ENCODE peak calls at places on chromosome 21, in nine cellular contexts. M is T1000; C is fibroblast of mammary gland; T is HEK293T; E is effector CD4-positive, alpha-beta T cell; U is breast epithelium; A is lung microvascular endothelial cell; F is amygdala; P is cardiac fibroblast. R is an unnamed sample.

GRCh38 chr21:35275776-35276175 is 226.7 kb upstream of the RUNX1 start:
- DNase-seq in M (no peak), C (no peak), T (no peak), E (no peak), U (no peak), A (no peak), F (no peak), P (no peak), R (no peak)

GRCh38 chr21:39071623-39072214 is 111.5 kb downstream of the PSMG1 start:
- DNase-seq in M (no peak), C (peak; percentile 47), T (no peak), E (no peak), U (no peak), A (no peak), F (no peak), P (peak; percentile 71), R (no peak)

GRCh38 chr21:33643658-33644311 is 1.5 kb downstream of the ITSN1 start:
- DNase-seq in M (no peak), C (peak; percentile 40), T (no peak), E (no peak), U (no peak), A (peak; percentile 49), F (no peak), P (peak; percentile 23), R (peak; percentile 12)

GRCh38 chr21:37627074-37627473 is 260.5 kb downstream of the DYRK1A start:
- DNase-seq in M (no peak), C (no peak), T (no peak), E (no peak), U (no peak), A (no peak), F (no peak), P (no peak), R (no peak)

GRCh38 chr21:32472890-32473765 is 60.6 kb downstream of the EVA1C start:
- DNase-seq in M (no peak), C (no peak), T (no peak), E (no peak), U (no peak), A (no peak), F (no peak), P (no peak), R (no peak)

GRCh38 chr21:46442938-46443337 is 15.8 kb upstream of the DIP2A start:
- DNase-seq in M (no peak), C (no peak), T (no peak), E (no peak), U (no peak), A (no peak), F (peak; percentile 65), P (no peak), R (no peak)

GRCh38 chr21:38688068-38688467 is 117.7 kb upstream of the ETS2 start:
- DNase-seq in M (no peak), C (no peak), T (no peak), E (no peak), U (no peak), A (no peak), F (no peak), P (no peak), R (no peak)

GRCh38 chr21:44933199-44933937 is 6.5 kb upstream of the SLX9 start:
- DNase-seq in M (no peak), C (no peak), T (no peak), E (no peak), U (no peak), A (no peak), F (no peak), P (no peak), R (no peak)

GRCh38 chr21:25402134-25402957 is 204.9 kb downstream of the MRPL39 start:
- DNase-seq in M (no peak), C (no peak), T (no peak), E (no peak), U (no peak), A (no peak), F (no peak), P (no peak), R (no peak)

R was measured in hepatic stellate cell.